ENCODE peak calls at places on chromosomes 13 and 19, in five cellular contexts. F, C, L, P and M are unnamed samples.

GRCh38 chr13:52026246-52026626 is 1.7 kb downstream of the UTP14C start:
- DNase-seq in F (no peak), C (no peak), P (no peak), L (no peak), M (no peak)

GRCh38 chr13:48646791-48647190 is 6.9 kb upstream of the CYSLTR2 start:
- DNase-seq in C (no peak), L (no peak), P (peak), F (no peak), M (no peak)

GRCh38 chr19:8638078-8638619 is 7.7 kb downstream of the NFILZ start:
- DNase-seq in L (peak), C (no peak), P (no peak), F (peak), M (no peak)

GRCh38 chr19:45079063-45079910 is at the start of gene GEMIN7:
- DNase-seq in F (peak), P (no peak), C (peak), L (peak), M (peak)

GRCh38 chr13:34000955-34001354 is 183.0 kb downstream of the RFC3 start:
- DNase-seq in C (no peak), F (no peak), L (no peak), P (no peak), M (no peak)

GRCh38 chr19:9528757-9529336 is 9.6 kb downstream of the ZNF426 start:
- DNase-seq in P (no peak), F (no peak), C (no peak), L (no peak), M (no peak)

GRCh38 chr13:61954092-61954491 is 538.4 kb upstream of the PCDH20 start:
- DNase-seq in C (peak), L (no peak), F (no peak), P (no peak), M (no peak)

GRCh38 chr19:56367829-56368711 is 25.3 kb downstream of the ZNF582 start:
- DNase-seq in C (no peak), F (peak), L (peak), P (peak), M (no peak)

GRCh38 chr19:53333071-53333465 is 481 bp upstream of the ZNF845 start:
- DNase-seq in C (no peak), F (peak), L (peak), P (peak), M (peak)

GRCh38 chr13:112333756-112334543 is 42.2 kb upstream of the SPACA7 start:
- DNase-seq in P (no peak), F (no peak), L (no peak), C (peak), M (peak)

GRCh38 chr19:18373892-18374629 is 11.9 kb upstream of the GDF15 start:
- DNase-seq in F (peak), C (peak), L (peak), P (peak), M (peak)

GRCh38 chr13:87536499-87536898 is 134.7 kb upstream of the SLITRK5 start:
- DNase-seq in C (no peak), P (no peak), F (no peak), L (no peak), M (no peak)

GRCh38 chr13:97977376-97977705 is 23.9 kb downstream of the IPO5 start:
- DNase-seq in C (no peak), F (no peak), P (no peak), L (no peak), M (no peak)

GRCh38 chr19:45498411-45499195 is at the start of gene PPM1N:
- DNase-seq in L (no peak), F (no peak), P (no peak), C (no peak), M (no peak)

GRCh38 chr13:48125794-48126228 is 30.9 kb upstream of the MED4 start:
- DNase-seq in F (no peak), P (no peak), L (no peak), C (no peak), M (no peak)

GRCh38 chr19:39966617-39967016 is 4.3 kb upstream of the PSMC4 start:
- DNase-seq in L (no peak), C (no peak), F (no peak), P (no peak), M (no peak)

GRCh38 chr13:60226507-60226906 is 62.8 kb upstream of the DIAPH3 start:
- DNase-seq in L (peak), F (peak), C (peak), P (no peak), M (no peak)

GRCh38 chr13:31859546-31859945 is 120.2 kb downstream of the RXFP2 start:
- DNase-seq in C (no peak), L (no peak), P (no peak), F (no peak), M (no peak)

GRCh38 chr13:40220299-40220935 is 446.0 kb downstream of the FOXO1 start:
- DNase-seq in F (no peak), C (no peak), P (no peak), L (no peak), M (no peak)

GRCh38 chr19:16620584-16620983 is 7.4 kb downstream of the MED26 start:
- DNase-seq in F (no peak), L (no peak), C (no peak), P (no peak), M (no peak)

GRCh38 chr13:40210865-40211585 is 455.4 kb downstream of the FOXO1 start:
- DNase-seq in F (no peak), L (no peak), C (no peak), P (no peak), M (no peak)

GRCh38 chr19:18865973-18866799 is 29.8 kb downstream of the CERS1 start:
- DNase-seq in L (peak), C (no peak), P (no peak), F (peak), M (peak)

GRCh38 chr19:11446652-11447301 is 11.3 kb downstream of the PRKCSH start:
- DNase-seq in C (no peak), P (no peak), L (peak), F (peak), M (peak)

GRCh38 chr13:28958018-28958417 is 137.9 kb downstream of the MTUS2 start:
- DNase-seq in F (no peak), L (no peak), P (no peak), C (no peak), M (no peak)

GRCh38 chr13:31015207-31015606 is 82.8 kb downstream of the TEX26 start:
- DNase-seq in P (no peak), L (no peak), F (no peak), C (no peak), M (no peak)

GRCh38 chr13:44219808-44220544 is 153.6 kb upstream of the SERP2 start:
- DNase-seq in C (no peak), P (no peak), L (no peak), F (no peak), M (peak)

GRCh38 chr19:21587117-21587461 is 81.7 kb downstream of the ZNF429 start:
- DNase-seq in P (no peak), F (peak), L (no peak), C (no peak), M (no peak)

GRCh38 chr19:6536138-6536671 is 5.4 kb downstream of the TNFSF9 start:
- DNase-seq in C (peak), L (peak), F (no peak), P (no peak), M (no peak)

GRCh38 chr19:6218497-6219146 is 61.2 kb downstream of the MLLT1 start:
- DNase-seq in P (peak), L (peak), C (peak), F (peak), M (peak)

GRCh38 chr13:36341718-36342117 is 4.5 kb downstream of the SPART start:
- DNase-seq in P (no peak), L (no peak), F (no peak), C (no peak), M (no peak)

GRCh38 chr19:7742991-7743390 is 4.3 kb downstream of the CD209 start:
- DNase-seq in P (no peak), C (no peak), F (no peak), L (no peak), M (no peak)

GRCh38 chr13:52127783-52128702 is 830 bp downstream of the NEK5 start:
- DNase-seq in C (peak), P (no peak), L (peak), F (peak), M (peak)

GRCh38 chr19:2164020-2164988 is 571 bp downstream of the DOT1L start:
- DNase-seq in P (no peak), F (no peak), C (no peak), L (no peak), M (no peak)

GRCh38 chr13:45391926-45392325 is 26.2 kb downstream of the SLC25A30 start:
- DNase-seq in F (no peak), C (no peak), P (no peak), L (no peak), M (no peak)

GRCh38 chr19:36215276-36216171 is 618 bp downstream of the ZNF146 start:
- DNase-seq in F (no peak), P (no peak), C (no peak), L (peak), M (no peak)

GRCh38 chr13:45219123-45219891 is 18.5 kb upstream of the KCTD4 start:
- DNase-seq in P (no peak), F (no peak), C (no peak), L (no peak), M (no peak)

DNA sequence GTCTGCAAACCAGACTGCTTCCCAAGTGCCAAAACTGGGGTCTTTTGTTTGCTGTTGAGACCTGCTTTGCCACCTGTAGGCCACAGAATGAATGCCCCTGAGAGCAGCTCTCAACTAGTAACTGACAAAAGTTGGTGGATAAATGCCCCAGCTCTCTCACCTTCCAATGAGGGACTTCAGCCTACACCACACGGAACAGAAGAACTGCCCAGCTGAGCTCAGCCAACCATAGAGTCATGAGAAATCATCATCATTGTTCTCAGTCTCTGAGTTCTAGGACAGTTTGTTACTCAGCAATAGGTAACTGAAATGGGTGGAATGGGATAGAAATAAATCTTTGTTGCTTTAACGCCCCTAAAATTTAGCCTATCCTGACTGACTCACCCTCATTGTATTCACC is 59.1 kb upstream of the MRI1 start:
- DNase-seq in C (no peak), P (no peak), F (no peak), L (no peak), M (no peak)
- TF ChIP-seq POLR2A in C (no peak), P (no peak), F (no peak), L (no peak), M (no peak)

GRCh38 chr19:4977299-4978174 is 8.6 kb downstream of the KDM4B start:
- DNase-seq in F (no peak), C (no peak), P (no peak), L (peak), M (peak)
- TF ChIP-seq POLR2A in F (no peak), C (no peak), P (no peak), L (no peak), M (no peak)

GRCh38 chr19:13839938-13840750 is 36.8 kb upstream of the NANOS3 start:
- DNase-seq in P (no peak), F (peak), L (peak), C (no peak), M (peak)
- TF ChIP-seq POLR2A in P (no peak), F (no peak), L (peak), C (no peak), M (peak)

DNA sequence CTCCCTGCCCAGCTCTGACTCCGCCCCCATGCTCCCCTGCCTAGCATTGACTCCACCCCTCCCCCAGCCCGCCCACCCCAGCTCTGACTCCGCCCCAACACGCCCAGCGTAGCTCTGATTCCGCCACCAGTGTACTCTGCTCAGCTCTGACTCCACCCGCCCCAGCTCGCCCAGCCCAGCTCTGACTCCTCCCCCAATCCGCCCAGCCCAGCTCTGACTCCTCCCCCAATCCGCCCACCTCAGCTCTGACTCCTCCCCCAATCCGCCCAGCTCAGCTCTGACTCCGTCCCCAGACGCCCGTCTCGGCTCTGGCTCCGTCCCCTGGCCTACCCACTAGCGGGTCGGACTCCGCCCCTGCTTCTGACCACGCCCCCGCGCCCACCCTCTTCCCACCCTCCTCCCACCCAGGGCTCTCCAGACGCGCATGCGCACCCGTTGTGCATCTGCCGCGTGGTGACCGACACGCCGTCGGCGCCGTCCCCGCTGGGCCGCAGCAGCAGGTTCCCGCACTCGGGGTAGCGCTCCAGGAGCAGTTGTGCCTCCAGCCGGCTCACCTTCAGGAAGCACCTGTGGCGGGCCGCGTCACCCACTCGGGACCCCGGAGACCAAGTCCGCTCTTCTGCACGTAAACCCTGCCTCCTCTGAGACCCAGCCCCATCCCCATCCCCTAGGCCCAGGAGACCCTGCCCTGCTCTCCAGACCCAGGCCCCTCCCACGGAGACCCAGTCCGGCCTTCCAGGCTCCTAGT is 10.2 kb downstream of the STAP2 start:
- DNase-seq in L (peak), P (peak), C (peak), F (peak), M (peak)
- TF ChIP-seq POLR2A in L (no peak), P (no peak), C (peak), F (peak), M (peak)

GRCh38 chr19:13215572-13216380 is 65.6 kb downstream of the IER2 start:
- DNase-seq in P (no peak), C (no peak), L (no peak), F (no peak), M (no peak)
- TF ChIP-seq POLR2A in P (no peak), C (no peak), L (no peak), F (no peak), M (no peak)

GRCh38 chr19:54436031-54436523 is 12.9 kb upstream of the LENG8 start:
- DNase-seq in C (no peak), L (no peak), P (no peak), F (no peak), M (no peak)
- TF ChIP-seq POLR2A in C (no peak), L (no peak), P (no peak), F (no peak), M (no peak)

DNA sequence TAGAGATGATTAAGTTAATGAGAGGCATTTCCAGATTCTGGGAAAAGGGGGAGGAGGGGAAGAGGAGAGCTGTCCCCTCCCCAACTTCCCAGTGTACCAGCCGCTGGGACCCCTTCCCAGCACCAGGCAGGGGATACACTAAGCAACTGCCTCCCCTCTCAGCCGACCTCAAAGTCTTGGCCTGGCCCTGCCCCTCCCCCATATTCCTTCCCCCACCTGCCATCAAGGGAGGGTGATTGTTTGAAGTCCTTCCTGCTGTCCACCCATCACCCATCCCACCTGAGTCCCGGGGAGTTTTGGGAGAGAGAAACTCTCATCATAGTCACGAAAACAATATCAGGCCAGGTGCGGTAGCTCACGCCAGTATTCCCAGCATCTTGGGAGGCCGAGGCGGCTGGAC is 20.1 kb downstream of the MEIS3 start:
- DNase-seq in C (no peak), F (no peak), P (no peak), L (no peak), M (no peak)
- TF ChIP-seq POLR2A in C (no peak), F (no peak), P (no peak), L (no peak), M (no peak)

GRCh38 chr19:37925212-37925611 is 18.2 kb downstream of the SIPA1L3 start:
- DNase-seq in F (no peak), L (no peak), P (no peak), C (no peak), M (no peak)

GRCh38 chr19:37929512-37929911 is 22.5 kb downstream of the SIPA1L3 start:
- DNase-seq in C (no peak), L (no peak), F (no peak), P (no peak), M (no peak)

GRCh38 chr19:37928527-37929286 is 21.7 kb downstream of the SIPA1L3 start:
- DNase-seq in L (no peak), C (no peak), P (no peak), F (no peak), M (no peak)

GRCh38 chr19:37926711-37927110 is 19.7 kb downstream of the SIPA1L3 start:
- DNase-seq in L (no peak), C (no peak), P (no peak), F (no peak), M (no peak)

DNA sequence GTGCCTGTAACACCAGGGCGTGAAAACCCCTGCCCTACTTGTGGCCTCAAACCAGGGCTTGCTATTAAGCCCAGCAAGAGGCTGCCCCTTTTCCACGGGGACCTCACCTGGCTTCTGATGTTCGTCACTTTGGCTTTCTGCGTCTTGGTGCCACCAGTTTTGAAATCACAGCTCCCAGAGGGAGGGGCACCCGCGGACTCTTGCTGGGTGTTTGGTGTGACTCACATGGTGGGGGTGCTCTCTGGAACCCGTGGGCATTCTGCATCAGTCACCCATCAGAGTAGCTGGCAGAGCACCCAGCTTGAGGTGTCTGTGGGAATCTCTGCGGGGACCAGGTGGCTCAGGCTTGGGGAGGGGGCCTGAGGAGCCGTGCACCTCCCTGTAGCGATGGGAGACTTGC is 19.2 kb downstream of the SIPA1L3 start:
- DNase-seq in L (no peak), C (no peak), P (no peak), F (no peak), M (peak)
- TF ChIP-seq POLR2A in L (no peak), C (no peak), P (no peak), F (no peak), M (no peak)